ENCODE peak calls at places on chromosomes 3 and 15, in six cellular contexts. F is GM12864; D is COLO829; X is ascending aorta; A is left cardiac atrium; J is activated CD4-positive, alpha-beta T cell treated with anti-CD3 and anti-CD28 coated beads, Interleukin-2, amount 10 ng/mL, durations not matched to agents 7 days and 5 days. T is an unnamed sample.

GRCh38 chr3:26623409-26624208 is 1.0 kb downstream of the LRRC3B start:
- DNase-seq in J (no peak), F (no peak), D (no peak), X (no peak), A (no peak), T (no peak)

GRCh38 chr3:16174389-16174788 is at the start of gene GALNT15:
- DNase-seq in F (no peak), A (peak; percentile 90), J (no peak), D (no peak), X (peak; percentile 97), T (no peak)

GRCh38 chr3:88032245-88032644 is 26.6 kb downstream of the CGGBP1 start:
- DNase-seq in X (no peak), A (no peak), J (no peak), F (no peak), D (no peak), T (no peak)

GRCh38 chr3:33980252-33980651 is 181.8 kb downstream of the PDCD6IP start:
- DNase-seq in A (no peak), F (no peak), D (peak; percentile 64), X (no peak), J (no peak), T (no peak)

GRCh38 chr3:146814601-146815315 is 209.6 kb upstream of the PLSCR5 start:
- DNase-seq in A (no peak), F (no peak), J (no peak), D (no peak), X (no peak), T (no peak)

GRCh38 chr15:72341361-72341760 is 21.4 kb upstream of the CELF6 start:
- DNase-seq in A (no peak), J (no peak), D (no peak), F (no peak), X (no peak), T (no peak)

GRCh38 chr15:60379466-60380274 is 18.1 kb downstream of the ANXA2 start:
- DNase-seq in J (no peak), F (no peak), X (no peak), A (no peak), D (peak; percentile 59), T (no peak)

GRCh38 chr3:52830535-52831258 is at the start of gene ITIH4:
- DNase-seq in D (no peak), F (no peak), A (no peak), J (no peak), X (peak; percentile 73), T (no peak)

GRCh38 chr15:31352283-31352880 is 25.7 kb downstream of the KLF13 start:
- DNase-seq in X (no peak), D (no peak), J (no peak), A (peak; percentile 52), F (no peak), T (no peak)

GRCh38 chr3:50885491-50885890 is 210.8 kb downstream of the DOCK3 start:
- DNase-seq in X (no peak), J (no peak), D (no peak), A (no peak), F (no peak), T (no peak)

GRCh38 chr15:80179025-80179759 is 26.4 kb downstream of the FAH start:
- DNase-seq in D (peak; percentile 26), F (no peak), A (no peak), J (no peak), X (peak; percentile 72), T (no peak)

GRCh38 chr15:89088605-89089315 is 504 bp downstream of the ABHD2 start:
- DNase-seq in A (peak; percentile 45), X (peak; percentile 76), F (no peak), J (peak; percentile 17), D (no peak), T (no peak)

GRCh38 chr3:107272885-107273284 is 104.4 kb upstream of the CCDC54 start:
- DNase-seq in A (no peak), D (no peak), X (no peak), J (no peak), F (no peak), T (no peak)

GRCh38 chr3:73561494-73561893 is 63.2 kb downstream of the PDZRN3 start:
- DNase-seq in A (no peak), D (no peak), X (no peak), F (no peak), J (no peak), T (no peak)

GRCh38 chr3:114499986-114500385 is 206.2 kb downstream of the TIGIT start:
- DNase-seq in X (no peak), A (no peak), D (no peak), J (peak; percentile 13), F (no peak), T (no peak)

GRCh38 chr15:100713163-100713867 is 110.9 kb downstream of the ASB7 start:
- DNase-seq in A (peak; percentile 37), F (no peak), X (peak; percentile 53), J (no peak), D (peak; percentile 99), T (no peak)

GRCh38 chr3:45497963-45498362 is 96.6 kb upstream of the LIMD1 start:
- DNase-seq in J (peak; percentile 70), D (no peak), F (no peak), X (no peak), A (no peak), T (no peak)

GRCh38 chr3:156859578-156859977 is 33.4 kb downstream of the LEKR1 start:
- DNase-seq in F (no peak), J (no peak), D (no peak), A (no peak), X (no peak), T (no peak)

GRCh38 chr3:105933871-105934270 is 65.1 kb upstream of the CBLB start:
- DNase-seq in D (peak; percentile 18), F (no peak), J (no peak), X (no peak), A (no peak), T (no peak)

GRCh38 chr15:58398053-58398452 is 33.7 kb upstream of the LIPC start:
- DNase-seq in X (no peak), F (no peak), A (no peak), D (no peak), J (no peak), T (no peak)

GRCh38 chr3:50604628-50605588 is 6.7 kb downstream of the CISH start:
- DNase-seq in A (no peak), F (no peak), X (peak; percentile 75), D (no peak), J (no peak), T (no peak)

GRCh38 chr3:76970006-76970680 is 69.8 kb upstream of the ROBO2 start:
- DNase-seq in A (no peak), F (no peak), X (no peak), D (no peak), J (no peak), T (no peak)

GRCh38 chr3:127809211-127809610 is 13.1 kb downstream of the MGLL start:
- DNase-seq in D (no peak), J (no peak), F (no peak), X (no peak), A (no peak), T (no peak)

GRCh38 chr3:73681610-73682009 is 56.9 kb upstream of the PDZRN3 start:
- DNase-seq in J (no peak), F (no peak), X (peak; percentile 65), A (no peak), D (no peak), T (no peak)

GRCh38 chr15:42510258-42511009 is 15.0 kb downstream of the SNAP23 start:
- DNase-seq in X (no peak), J (no peak), F (no peak), A (no peak), D (no peak), T (no peak)

GRCh38 chr3:144085964-144086363 is 114.3 kb downstream of the DIPK2A start:
- DNase-seq in X (no peak), A (no peak), J (no peak), D (peak; percentile 53), F (no peak), T (no peak)

GRCh38 chr3:119944091-119944490 is 150.2 kb downstream of the GSK3B start:
- DNase-seq in J (no peak), X (no peak), D (no peak), F (no peak), A (no peak), T (no peak)

GRCh38 chr15:58522391-58522790 is 90.6 kb downstream of the LIPC start:
- DNase-seq in F (no peak), D (no peak), A (no peak), J (no peak), X (peak; percentile 71), T (no peak)

GRCh38 chr15:42273900-42274692 is 863 bp upstream of the TMEM87A start:
- DNase-seq in X (peak; percentile 84), J (peak; percentile 76), D (peak; percentile 10), A (peak; percentile 74), F (peak; percentile 50), T (no peak)

GRCh38 chr3:105747056-105747455 is 121.8 kb downstream of the CBLB start:
- DNase-seq in D (peak; percentile 46), J (no peak), F (no peak), A (no peak), X (no peak), T (no peak)